ENCODE peak calls at places on chromosomes 2 and 18, in five cellular contexts. M, T, P, R and H are unnamed samples.
A peak's percentile ranks its signal among the peaks of the same experiment; 100 is the strongest.

GRCh38 chr18:77141401-77142118 is 9.0 kb upstream of the MBP start:
- DNase-seq in M (peak; percentile 35), T (no peak), P (no peak), R (no peak), H (no peak)

GRCh38 chr2:42971947-42972736 is 179.8 kb upstream of the HAAO start:
- DNase-seq in M (peak; percentile 40), T (no peak), P (no peak), R (no peak), H (peak; percentile 10)

GRCh38 chr18:74382481-74382880 is 66.8 kb downstream of the C18orf63 start:
- DNase-seq in M (no peak), T (no peak), P (no peak), R (no peak), H (no peak)

GRCh38 chr2:39659765-39660611 is 5.7 kb upstream of the TMEM178A start:
- DNase-seq in M (no peak), T (no peak), P (no peak), R (no peak), H (no peak)

GRCh38 chr2:108916397-108917077 is 72.5 kb downstream of the EDAR start:
- DNase-seq in M (no peak), T (no peak), P (no peak), R (no peak), H (no peak)

GRCh38 chr2:239561448-239562001 is 160.7 kb upstream of the HDAC4 start:
- DNase-seq in M (no peak), T (no peak), P (peak; percentile 28), R (peak; percentile 83), H (no peak)

GRCh38 chr2:177712462-177712861 is 319.9 kb downstream of the AGPS start:
- DNase-seq in M (no peak), T (no peak), P (no peak), R (no peak), H (no peak)

GRCh38 chr18:22559414-22560282 is 141.9 kb upstream of the CTAGE1 start:
- DNase-seq in M (peak; percentile 51), T (peak; percentile 0), P (peak; percentile 78), R (peak; percentile 75), H (no peak)

GRCh38 chr2:112181571-112182290 is 43.5 kb downstream of the FBLN7 start:
- DNase-seq in M (peak; percentile 77), T (peak; percentile 72), P (no peak), R (no peak), H (peak; percentile 62)

GRCh38 chr2:43178602-43179542 is 47.5 kb downstream of the ZFP36L2 start:
- DNase-seq in M (peak; percentile 78), T (no peak), P (peak; percentile 71), R (peak; percentile 94), H (peak; percentile 46)

GRCh38 chr2:187982668-187983067 is 309.0 kb upstream of the GULP1 start:
- DNase-seq in M (no peak), T (no peak), P (peak; percentile 20), R (no peak), H (no peak)

GRCh38 chr18:32259553-32259952 is 69.7 kb downstream of the MEP1B start:
- DNase-seq in M (no peak), T (no peak), P (no peak), R (no peak), H (no peak)

GRCh38 chr2:230068658-230069080 is at the start of gene SLC16A14:
- DNase-seq in M (peak; percentile 66), T (peak; percentile 31), P (no peak), R (no peak), H (peak; percentile 32)

GRCh38 chr2:84858123-84858522 is 22.8 kb downstream of the TRABD2A start:
- DNase-seq in M (peak; percentile 74), T (no peak), P (no peak), R (no peak), H (no peak)

GRCh38 chr2:215404357-215404719 is 31.5 kb downstream of the FN1 start:
- DNase-seq in M (no peak), T (no peak), P (no peak), R (no peak), H (no peak)

GRCh38 chr2:11811036-11811654 is 64.7 kb downstream of the LPIN1 start:
- DNase-seq in M (no peak), T (no peak), P (no peak), R (no peak), H (no peak)

GRCh38 chr2:156986339-156986988 is 271.0 kb upstream of the GALNT5 start:
- DNase-seq in M (peak; percentile 39), T (no peak), P (no peak), R (no peak), H (no peak)

GRCh38 chr2:20170646-20171250 is 54.2 kb downstream of the SDC1 start:
- DNase-seq in M (no peak), T (no peak), P (no peak), R (no peak), H (no peak)

GRCh38 chr2:234026111-234026510 is 24.4 kb upstream of the SPP2 start:
- DNase-seq in M (no peak), T (no peak), P (no peak), R (no peak), H (no peak)
- H3K4me1 ChIP-seq in M (no peaks in the 10 kb centered on the region), T (peaks cover 60% of the 10 kb centered on the region), P (no peaks in the 10 kb centered on the region), R (no peaks in the 10 kb centered on the region), H (peaks cover 14% of the 10 kb centered on the region)

GRCh38 chr2:69645026-69645425 is 1.5 kb upstream of the AAK1 start:
- DNase-seq in M (peak; percentile 25), T (peak; percentile 73), P (no peak), R (no peak), H (peak; percentile 82)

GRCh38 chr2:69642709-69643601 is 584 bp downstream of the AAK1 start:
- DNase-seq in M (peak; percentile 75), T (peak; percentile 50), P (peak; percentile 42), R (peak; percentile 78), H (peak; percentile 67)

GRCh38 chr2:69641887-69642708 is 1.4 kb downstream of the AAK1 start:
- DNase-seq in M (no peak), T (peak; percentile 38), P (no peak), R (no peak), H (peak; percentile 61)

GRCh38 chr2:69644506-69644979 is 1.0 kb upstream of the AAK1 start:
- DNase-seq in M (no peak), T (no peak), P (no peak), R (no peak), H (no peak)

GRCh38 chr2:69643602-69644505 is at the start of gene AAK1:
- DNase-seq in M (peak; percentile 88), T (peak; percentile 82), P (peak; percentile 93), R (peak; percentile 94), H (peak; percentile 82)
- H3K4me1 ChIP-seq in M (peaks cover 33% of the 10 kb centered on the region), T (peaks cover 68% of the 10 kb centered on the region), P (peaks cover 66% of the 10 kb centered on the region), R (peaks cover 43% of the 10 kb centered on the region), H (peaks cover 82% of the 10 kb centered on the region)

DNA sequence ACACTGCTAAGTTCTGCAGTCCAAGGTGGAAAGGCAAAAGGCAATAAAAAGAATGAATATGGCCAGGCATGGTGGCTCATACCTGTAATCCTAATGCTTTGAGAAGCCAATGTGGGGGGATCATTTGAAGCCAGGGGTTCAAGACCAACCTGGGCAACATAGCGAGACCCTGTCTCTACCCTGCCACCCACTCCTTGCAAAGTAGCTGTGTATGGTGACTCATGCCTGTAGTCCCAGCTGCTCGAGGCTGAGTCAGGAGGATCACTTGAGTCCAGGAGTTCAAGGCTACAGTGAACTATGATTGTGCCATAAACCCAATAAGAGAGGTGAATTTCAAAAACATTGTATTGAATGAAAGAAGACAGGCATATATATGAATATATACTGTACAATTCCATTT is 2.4 kb downstream of the MYL12B start:
- DNase-seq in M (no peak), T (no peak), P (no peak), R (no peak), H (no peak)
- H3K4me1 ChIP-seq in M (peaks cover 12% of the 10 kb centered on the region), T (peaks cover 81% of the 10 kb centered on the region), P (peaks cover 97% of the 10 kb centered on the region), R (peaks cover 80% of the 10 kb centered on the region), H (peaks cover 81% of the 10 kb centered on the region)

GRCh38 chr2:60498176-60499081 is 55.0 kb downstream of the BCL11A start:
- DNase-seq in M (no peak), T (no peak), P (no peak), R (no peak), H (no peak)
- H3K4me1 ChIP-seq in M (peaks cover 32% of the 10 kb centered on the region), T (no peaks in the 10 kb centered on the region), P (peaks cover 64% of the 10 kb centered on the region), R (no peaks in the 10 kb centered on the region), H (no peaks in the 10 kb centered on the region)

GRCh38 chr2:106280653-106281202 is 86.6 kb upstream of the UXS1 start:
- DNase-seq in M (peak; percentile 9), T (no peak), P (no peak), R (no peak), H (no peak)
- H3K4me1 ChIP-seq in M (no peaks in the 10 kb centered on the region), T (no peaks in the 10 kb centered on the region), P (peaks cover 5% of the 10 kb centered on the region), R (no peaks in the 10 kb centered on the region), H (no peaks in the 10 kb centered on the region)